ENCODE peak calls at places on chromosomes 7 and 10, in ten cellular contexts. Y is left lung, M is A549, J is WERI-Rb-1, T is lower leg skin, L is H1, P is ovary, W is foreskin fibroblast, K is OCI-LY7, U is mucosa of descending colon. E is an unnamed sample.

GRCh38 chr10:122176232-122176865 is 94.7 kb upstream of the BTBD16 start:
- DNase-seq in Y (no peak), J (no peak), P (no peak), U (no peak), T (no peak), W (peak; percentile 37), L (no peak), M (no peak), K (no peak), E (no peak)

GRCh38 chr7:46993396-46993795 is 588.5 kb downstream of the TNS3 start:
- DNase-seq in P (no peak), Y (no peak), W (peak; percentile 33), J (no peak), L (no peak), T (no peak), K (no peak), M (no peak), U (no peak), E (no peak)

GRCh38 chr7:99693427-99694200 is 13.8 kb upstream of the CYP3A5 start:
- DNase-seq in T (no peak), K (no peak), Y (peak; percentile 43), J (no peak), U (peak; percentile 33), W (no peak), P (no peak), M (peak; percentile 45), L (no peak), E (no peak)

GRCh38 chr7:27251513-27252306 is 9.1 kb downstream of the EVX1 start:
- DNase-seq in T (no peak), M (no peak), K (no peak), J (no peak), P (no peak), L (no peak), W (no peak), U (no peak), Y (no peak), E (no peak)

GRCh38 chr10:110311357-110311949 is 6.7 kb upstream of the SMNDC1 start:
- DNase-seq in L (no peak), P (peak; percentile 42), W (peak; percentile 52), J (peak; percentile 66), U (peak; percentile 80), K (peak; percentile 77), M (peak; percentile 79), Y (no peak), T (no peak), E (peak; percentile 46)

GRCh38 chr10:89165923-89166322 is 41.2 kb downstream of the CH25H start:
- DNase-seq in Y (no peak), P (no peak), M (no peak), U (no peak), L (no peak), T (no peak), J (no peak), K (no peak), W (peak; percentile 61), E (no peak)

GRCh38 chr10:89695307-89695706 is 6.1 kb upstream of the KIF20B start:
- DNase-seq in W (no peak), T (no peak), U (peak; percentile 53), L (no peak), K (no peak), P (no peak), Y (no peak), M (no peak), J (no peak), E (no peak)

GRCh38 chr10:113169853-113170455 is 219.9 kb downstream of the TCF7L2 start:
- DNase-seq in P (no peak), J (no peak), T (no peak), K (no peak), W (no peak), Y (no peak), U (no peak), M (no peak), L (no peak), E (no peak)

GRCh38 chr7:82566752-82567151 is 123.2 kb upstream of the CACNA2D1 start:
- DNase-seq in Y (no peak), M (no peak), U (no peak), P (no peak), K (no peak), J (no peak), W (no peak), T (no peak), L (no peak), E (no peak)

GRCh38 chr10:79239275-79239779 is 107.9 kb upstream of the PPIF start:
- DNase-seq in K (no peak), U (no peak), J (no peak), T (peak; percentile 73), M (peak; percentile 13), P (peak; percentile 37), L (no peak), Y (peak; percentile 89), W (peak; percentile 50), E (no peak)

GRCh38 chr7:95636140-95636539 is 39.8 kb upstream of the PDK4 start:
- DNase-seq in T (no peak), P (no peak), L (no peak), U (no peak), M (no peak), K (no peak), J (no peak), W (peak; percentile 7), Y (no peak), E (no peak)

GRCh38 chr10:28503114-28503513 is 29.8 kb upstream of the WAC start:
- DNase-seq in P (no peak), Y (no peak), K (no peak), M (no peak), J (no peak), L (no peak), W (no peak), U (peak; percentile 90), T (no peak), E (peak; percentile 26)

GRCh38 chr7:28190077-28190476 is 9.5 kb upstream of the JAZF1 start:
- DNase-seq in U (no peak), T (no peak), P (no peak), K (no peak), M (no peak), J (no peak), L (no peak), Y (no peak), W (no peak), E (no peak)

GRCh38 chr10:18610517-18610916 is 40.9 kb downstream of the NSUN6 start:
- DNase-seq in W (peak; percentile 67), J (no peak), L (no peak), Y (no peak), P (no peak), M (peak; percentile 95), U (peak; percentile 35), K (no peak), T (no peak), E (peak; percentile 20)

GRCh38 chr7:75995052-75995471 is 667 bp upstream of the TMEM120A start:
- DNase-seq in J (no peak), K (no peak), L (no peak), M (no peak), Y (no peak), P (peak; percentile 60), U (no peak), W (no peak), T (no peak), E (no peak)

GRCh38 chr7:31562002-31562401 is 48.1 kb downstream of the ITPRID1 start:
- DNase-seq in P (no peak), T (no peak), Y (no peak), L (no peak), K (no peak), U (no peak), J (no peak), W (no peak), M (no peak), E (no peak)
- H3K4me3 ChIP-seq in P (no peak overlapping the region), T (no peak overlapping the region), Y (no peak overlapping the region), L (no peak overlapping the region), K (no peak overlapping the region), U (no peak overlapping the region), J (no peak overlapping the region), W (no peak overlapping the region), M (no peak overlapping the region), E (no peak overlapping the region)

GRCh38 chr10:129285459-129285858 is 181.6 kb upstream of the MGMT start:
- DNase-seq in M (no peak), P (no peak), Y (no peak), K (no peak), L (no peak), W (no peak), J (no peak), U (no peak), T (no peak), E (no peak)

GRCh38 chr10:129293991-129294700 is 172.9 kb upstream of the MGMT start:
- DNase-seq in J (no peak), T (no peak), U (no peak), M (no peak), L (no peak), P (no peak), K (no peak), W (no peak), Y (no peak), E (no peak)

GRCh38 chr10:129288940-129289468 is 178.0 kb upstream of the MGMT start:
- DNase-seq in T (no peak), M (no peak), U (no peak), K (no peak), W (no peak), Y (no peak), P (no peak), L (no peak), J (no peak), E (no peak)
- TF ChIP-seq CTCF in T (no peak), M (no peak), U (no peak), K (no peak), W (no peak), Y (no peak), P (no peak), L (no peak), J (no peak), E (no peak)

DNA sequence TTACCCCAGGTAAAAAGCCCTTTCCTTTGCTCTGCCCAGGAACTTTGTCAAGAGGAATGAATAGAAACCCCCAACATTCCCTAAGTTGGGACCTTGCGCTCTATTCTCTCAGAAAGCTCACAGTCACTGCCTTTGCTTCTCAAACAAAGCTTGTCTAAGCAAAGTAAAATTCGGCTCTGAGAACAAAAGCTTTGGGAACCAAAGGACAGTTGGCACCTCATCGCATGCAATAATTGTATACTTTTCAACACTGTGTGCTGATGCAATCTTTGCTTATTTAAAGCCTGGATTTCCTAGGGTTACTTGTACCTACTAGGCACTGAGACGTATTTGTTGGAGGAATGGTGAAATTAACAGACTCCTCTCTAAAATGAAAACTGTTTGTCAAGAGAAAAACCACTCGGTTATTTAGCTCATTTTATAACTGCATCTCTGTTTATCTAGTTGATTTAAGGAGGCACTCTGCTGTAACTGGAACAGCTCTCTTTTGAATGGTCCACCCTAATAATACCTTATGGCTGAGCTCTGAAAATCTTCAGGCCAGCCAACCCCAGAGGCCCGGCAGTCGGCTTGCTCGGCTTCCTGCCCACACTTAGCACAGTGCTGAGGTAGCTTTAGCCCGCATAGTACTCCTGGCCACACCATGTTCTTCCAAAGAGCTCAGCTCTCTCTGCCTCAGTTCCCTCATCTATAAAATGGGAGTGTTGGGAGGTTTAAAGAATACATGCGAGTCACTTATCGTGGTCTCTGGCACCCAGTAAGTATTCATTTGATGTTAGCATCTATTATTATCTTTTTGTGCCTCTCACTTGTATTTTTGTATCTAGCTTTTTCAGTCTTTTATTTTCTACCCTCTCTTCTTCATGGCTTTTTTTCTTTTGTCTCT is 80.2 kb upstream of the PRR15 start:
- DNase-seq in W (no peak), K (no peak), J (no peak), T (no peak), P (no peak), U (no peak), L (no peak), Y (no peak), M (no peak), E (no peak)
- H3K4me3 ChIP-seq in W (no peak overlapping the region), K (no peak overlapping the region), J (no peak overlapping the region), T (no peak overlapping the region), P (no peak overlapping the region), U (no peak overlapping the region), L (no peak overlapping the region), Y (no peak overlapping the region), M (no peak overlapping the region), E (no peak overlapping the region)

GRCh38 chr7:26090927-26091519 is 61.0 kb upstream of the NFE2L3 start:
- DNase-seq in U (peak; percentile 39), Y (no peak), J (no peak), L (no peak), K (peak; percentile 76), M (peak; percentile 64), W (peak; percentile 36), T (no peak), P (no peak), E (no peak)
- TF ChIP-seq CTCF in U (peak; percentile 38), Y (peak; percentile 59), J (peak; percentile 70), L (peak; percentile 63), K (peak; percentile 98), M (peak; percentile 87), W (peak; percentile 72), T (no peak), P (no peak), E (peak; percentile 62)

E was measured in HFF-Myc.